ENCODE peak calls at places on chromosome 17, in ten cellular contexts. One of them, this sample, is unnamed.

GRCh38 chr17:73188011-73188410 is 4.8 kb upstream of the COG1 start:
- DNase-seq in HFFc6: no peak
- DNase-seq in fibroblast of lung: no peak
- DNase-seq in type B pancreatic cell: no peak
- DNase-seq in ovary: no peak
- DNase-seq in cardiac muscle cell: no peak
- DNase-seq in WTC11: no peak
- DNase-seq in neural progenitor cell: no peak
- DNase-seq in stomach: no peak
- DNase-seq in MM.1S: no peak
- DNase-seq in this sample: no peak

GRCh38 chr17:49299996-49300395 is 62.1 kb downstream of the ZNF652 start:
- DNase-seq in HFFc6: no peak
- DNase-seq in cardiac muscle cell: no peak
- DNase-seq in fibroblast of lung: no peak
- DNase-seq in WTC11: no peak
- DNase-seq in stomach: no peak
- DNase-seq in ovary: no peak
- DNase-seq in neural progenitor cell: no peak
- DNase-seq in type B pancreatic cell: no peak
- DNase-seq in MM.1S: no peak
- DNase-seq in this sample: no peak

GRCh38 chr17:57106107-57106835 is 21.2 kb downstream of the AKAP1 start:
- DNase-seq in neural progenitor cell: peak
- DNase-seq in MM.1S: no peak
- DNase-seq in type B pancreatic cell: no peak
- DNase-seq in WTC11: peak
- DNase-seq in stomach: no peak
- DNase-seq in cardiac muscle cell: no peak
- DNase-seq in HFFc6: no peak
- DNase-seq in fibroblast of lung: no peak
- DNase-seq in ovary: no peak
- DNase-seq in this sample: peak

GRCh38 chr17:5127910-5128309 is 12.1 kb downstream of the USP6 start:
- DNase-seq in cardiac muscle cell: no peak
- DNase-seq in WTC11: no peak
- DNase-seq in stomach: no peak
- DNase-seq in neural progenitor cell: no peak
- DNase-seq in ovary: no peak
- DNase-seq in type B pancreatic cell: peak
- DNase-seq in MM.1S: no peak
- DNase-seq in fibroblast of lung: no peak
- DNase-seq in HFFc6: no peak
- DNase-seq in this sample: no peak

GRCh38 chr17:31549121-31549524 is 157.6 kb downstream of the RAB11FIP4 start:
- DNase-seq in HFFc6: no peak
- DNase-seq in type B pancreatic cell: no peak
- DNase-seq in stomach: no peak
- DNase-seq in fibroblast of lung: no peak
- DNase-seq in cardiac muscle cell: no peak
- DNase-seq in neural progenitor cell: no peak
- DNase-seq in WTC11: no peak
- DNase-seq in MM.1S: no peak
- DNase-seq in ovary: no peak
- DNase-seq in this sample: peak

GRCh38 chr17:22704674-22705073 is 1012.4 kb downstream of the KCNJ18 start:
- DNase-seq in MM.1S: no peak
- DNase-seq in HFFc6: no peak
- DNase-seq in WTC11: no peak
- DNase-seq in ovary: no peak
- DNase-seq in neural progenitor cell: no peak
- DNase-seq in type B pancreatic cell: no peak
- DNase-seq in fibroblast of lung: no peak
- DNase-seq in stomach: no peak
- DNase-seq in cardiac muscle cell: no peak
- DNase-seq in this sample: no peak

GRCh38 chr17:2954898-2955445 is 108.4 kb downstream of the OR1D5 start:
- DNase-seq in ovary: no peak
- DNase-seq in stomach: peak
- DNase-seq in type B pancreatic cell: no peak
- DNase-seq in neural progenitor cell: no peak
- DNase-seq in HFFc6: peak
- DNase-seq in fibroblast of lung: peak
- DNase-seq in MM.1S: peak
- DNase-seq in cardiac muscle cell: peak
- DNase-seq in WTC11: no peak
- DNase-seq in this sample: no peak

GRCh38 chr17:50806141-50806643 is 29.2 kb upstream of the WFIKKN2 start:
- DNase-seq in cardiac muscle cell: peak
- DNase-seq in MM.1S: no peak
- DNase-seq in HFFc6: no peak
- DNase-seq in type B pancreatic cell: no peak
- DNase-seq in fibroblast of lung: no peak
- DNase-seq in WTC11: peak
- DNase-seq in stomach: peak
- DNase-seq in ovary: no peak
- DNase-seq in neural progenitor cell: peak
- DNase-seq in this sample: no peak

GRCh38 chr17:2020721-2021120 is 4.4 kb downstream of the RTN4RL1 start:
- DNase-seq in WTC11: no peak
- DNase-seq in cardiac muscle cell: no peak
- DNase-seq in fibroblast of lung: no peak
- DNase-seq in ovary: no peak
- DNase-seq in MM.1S: no peak
- DNase-seq in type B pancreatic cell: no peak
- DNase-seq in neural progenitor cell: no peak
- DNase-seq in HFFc6: no peak
- DNase-seq in stomach: no peak
- DNase-seq in this sample: no peak

GRCh38 chr17:79931517-79932309 is 92.5 kb upstream of the CBX4 start:
- DNase-seq in type B pancreatic cell: no peak
- DNase-seq in fibroblast of lung: peak
- DNase-seq in WTC11: no peak
- DNase-seq in HFFc6: no peak
- DNase-seq in MM.1S: no peak
- DNase-seq in neural progenitor cell: no peak
- DNase-seq in ovary: no peak
- DNase-seq in cardiac muscle cell: peak
- DNase-seq in stomach: no peak
- DNase-seq in this sample: no peak

GRCh38 chr17:43021739-43022512 is at the start of gene VAT1:
- DNase-seq in ovary: peak
- DNase-seq in neural progenitor cell: peak
- DNase-seq in MM.1S: peak
- DNase-seq in WTC11: peak
- DNase-seq in cardiac muscle cell: peak
- DNase-seq in stomach: peak
- DNase-seq in type B pancreatic cell: peak
- DNase-seq in fibroblast of lung: peak
- DNase-seq in HFFc6: peak
- DNase-seq in this sample: peak

GRCh38 chr17:10757658-10758057 is 27.8 kb upstream of the TMEM220 start:
- DNase-seq in MM.1S: no peak
- DNase-seq in neural progenitor cell: no peak
- DNase-seq in HFFc6: no peak
- DNase-seq in ovary: no peak
- DNase-seq in fibroblast of lung: no peak
- DNase-seq in stomach: no peak
- DNase-seq in WTC11: no peak
- DNase-seq in type B pancreatic cell: no peak
- DNase-seq in cardiac muscle cell: no peak
- DNase-seq in this sample: no peak

GRCh38 chr17:53822764-53823163 is at the start of gene KIF2B:
- DNase-seq in MM.1S: no peak
- DNase-seq in type B pancreatic cell: no peak
- DNase-seq in cardiac muscle cell: no peak
- DNase-seq in neural progenitor cell: no peak
- DNase-seq in WTC11: no peak
- DNase-seq in fibroblast of lung: no peak
- DNase-seq in stomach: no peak
- DNase-seq in HFFc6: no peak
- DNase-seq in ovary: no peak
- DNase-seq in this sample: no peak

GRCh38 chr17:81537856-81538555 is 9.8 kb downstream of the FSCN2 start:
- DNase-seq in stomach: no peak
- DNase-seq in fibroblast of lung: no peak
- DNase-seq in HFFc6: no peak
- DNase-seq in neural progenitor cell: no peak
- DNase-seq in cardiac muscle cell: no peak
- DNase-seq in type B pancreatic cell: no peak
- DNase-seq in ovary: no peak
- DNase-seq in WTC11: no peak
- DNase-seq in MM.1S: no peak
- DNase-seq in this sample: peak
- TF ChIP-seq CTCF in stomach: no peak
- TF ChIP-seq CTCF in fibroblast of lung: no peak
- TF ChIP-seq CTCF in HFFc6: no peak
- TF ChIP-seq CTCF in neural progenitor cell: no peak
- TF ChIP-seq CTCF in cardiac muscle cell: no peak
- TF ChIP-seq CTCF in type B pancreatic cell: peak
- TF ChIP-seq CTCF in ovary: no peak
- TF ChIP-seq CTCF in WTC11: no peak
- TF ChIP-seq CTCF in MM.1S: no peak
- TF ChIP-seq CTCF in this sample: no peak

GRCh38 chr17:37438141-37438540 is 31.5 kb downstream of the TADA2A start:
- DNase-seq in WTC11: no peak
- DNase-seq in ovary: no peak
- DNase-seq in MM.1S: no peak
- DNase-seq in cardiac muscle cell: no peak
- DNase-seq in fibroblast of lung: no peak
- DNase-seq in type B pancreatic cell: no peak
- DNase-seq in stomach: no peak
- DNase-seq in HFFc6: no peak
- DNase-seq in neural progenitor cell: no peak
- DNase-seq in this sample: no peak

GRCh38 chr17:37429039-37429438 is 22.4 kb downstream of the TADA2A start:
- DNase-seq in cardiac muscle cell: no peak
- DNase-seq in HFFc6: no peak
- DNase-seq in ovary: no peak
- DNase-seq in stomach: no peak
- DNase-seq in MM.1S: no peak
- DNase-seq in fibroblast of lung: no peak
- DNase-seq in type B pancreatic cell: no peak
- DNase-seq in WTC11: no peak
- DNase-seq in neural progenitor cell: no peak
- DNase-seq in this sample: no peak

GRCh38 chr17:37430051-37430591 is 23.4 kb downstream of the TADA2A start:
- DNase-seq in type B pancreatic cell: no peak
- DNase-seq in fibroblast of lung: peak
- DNase-seq in WTC11: no peak
- DNase-seq in stomach: no peak
- DNase-seq in HFFc6: peak
- DNase-seq in MM.1S: no peak
- DNase-seq in neural progenitor cell: no peak
- DNase-seq in cardiac muscle cell: peak
- DNase-seq in ovary: no peak
- DNase-seq in this sample: no peak

GRCh38 chr17:37429442-37429841 is 22.8 kb downstream of the TADA2A start:
- DNase-seq in fibroblast of lung: no peak
- DNase-seq in ovary: no peak
- DNase-seq in WTC11: no peak
- DNase-seq in type B pancreatic cell: no peak
- DNase-seq in HFFc6: peak
- DNase-seq in stomach: no peak
- DNase-seq in neural progenitor cell: no peak
- DNase-seq in MM.1S: no peak
- DNase-seq in cardiac muscle cell: no peak
- DNase-seq in this sample: no peak

DNA sequence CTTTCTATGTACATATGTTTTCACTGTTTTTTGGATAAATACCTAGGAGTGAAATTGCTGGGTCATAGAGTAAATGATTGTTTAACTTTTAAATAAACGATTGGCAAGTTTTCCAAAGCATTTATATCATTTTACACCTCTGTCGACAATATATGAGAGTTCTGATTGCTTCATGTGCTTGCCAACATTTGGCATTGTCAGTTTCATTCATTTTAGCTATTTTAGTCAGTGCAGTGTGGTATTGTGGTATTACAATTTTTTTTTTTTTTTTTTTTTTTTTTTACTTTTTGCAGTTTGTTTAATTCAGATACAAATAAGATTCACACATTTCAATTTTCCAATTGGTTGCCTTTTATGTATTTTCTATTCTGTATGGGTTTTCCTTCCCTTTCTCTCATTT is 26.0 kb downstream of the TADA2A start:
- DNase-seq in MM.1S: no peak
- DNase-seq in WTC11: no peak
- DNase-seq in cardiac muscle cell: no peak
- DNase-seq in HFFc6: no peak
- DNase-seq in stomach: no peak
- DNase-seq in fibroblast of lung: no peak
- DNase-seq in ovary: no peak
- DNase-seq in type B pancreatic cell: no peak
- DNase-seq in neural progenitor cell: no peak
- DNase-seq in this sample: no peak
- TF ChIP-seq CTCF in MM.1S: no peak
- TF ChIP-seq CTCF in WTC11: no peak
- TF ChIP-seq CTCF in cardiac muscle cell: no peak
- TF ChIP-seq CTCF in HFFc6: no peak
- TF ChIP-seq CTCF in stomach: no peak
- TF ChIP-seq CTCF in fibroblast of lung: no peak
- TF ChIP-seq CTCF in ovary: no peak
- TF ChIP-seq CTCF in type B pancreatic cell: no peak
- TF ChIP-seq CTCF in neural progenitor cell: no peak
- TF ChIP-seq CTCF in this sample: no peak

GRCh38 chr17:47841488-47842308 is 625 bp upstream of the SCRN2 start:
- DNase-seq in type B pancreatic cell: no peak
- DNase-seq in ovary: no peak
- DNase-seq in stomach: no peak
- DNase-seq in HFFc6: no peak
- DNase-seq in fibroblast of lung: no peak
- DNase-seq in cardiac muscle cell: no peak
- DNase-seq in WTC11: no peak
- DNase-seq in neural progenitor cell: no peak
- DNase-seq in MM.1S: peak
- DNase-seq in this sample: no peak
- TF ChIP-seq CTCF in type B pancreatic cell: peak
- TF ChIP-seq CTCF in ovary: no peak
- TF ChIP-seq CTCF in stomach: peak
- TF ChIP-seq CTCF in HFFc6: peak
- TF ChIP-seq CTCF in fibroblast of lung: no peak
- TF ChIP-seq CTCF in cardiac muscle cell: no peak
- TF ChIP-seq CTCF in WTC11: peak
- TF ChIP-seq CTCF in neural progenitor cell: no peak
- TF ChIP-seq CTCF in MM.1S: no peak
- TF ChIP-seq CTCF in this sample: no peak

GRCh38 chr17:52470553-52470952 is 312.0 kb upstream of the CA10 start:
- DNase-seq in HFFc6: no peak
- DNase-seq in ovary: no peak
- DNase-seq in stomach: no peak
- DNase-seq in neural progenitor cell: no peak
- DNase-seq in WTC11: no peak
- DNase-seq in type B pancreatic cell: no peak
- DNase-seq in MM.1S: no peak
- DNase-seq in cardiac muscle cell: no peak
- DNase-seq in fibroblast of lung: no peak
- DNase-seq in this sample: no peak
- TF ChIP-seq CTCF in HFFc6: no peak
- TF ChIP-seq CTCF in ovary: no peak
- TF ChIP-seq CTCF in stomach: peak
- TF ChIP-seq CTCF in neural progenitor cell: peak
- TF ChIP-seq CTCF in WTC11: no peak
- TF ChIP-seq CTCF in type B pancreatic cell: no peak
- TF ChIP-seq CTCF in MM.1S: no peak
- TF ChIP-seq CTCF in cardiac muscle cell: no peak
- TF ChIP-seq CTCF in fibroblast of lung: no peak
- TF ChIP-seq CTCF in this sample: no peak